ENCODE peak calls at places on chromosome 20, in ten cellular contexts. U is EL, X is glomerular endothelial cell, W is pancreas, Z is PC-3, M is Kasumi-1, O is left colon, L is SJSA1, F is fibroblast of gingiva, C is cardiac fibroblast. V is an unnamed sample.

GRCh38 chr20:6053776-6054688 is at the start of gene LRRN4:
- DNase-seq in C (peak; percentile 37), X (no peak), L (no peak), F (no peak), U (peak; percentile 56), Z (peak; percentile 96), O (no peak), W (no peak), M (no peak), V (no peak)

GRCh38 chr20:15942130-15942529 is 631.1 kb downstream of the KIF16B start:
- DNase-seq in C (no peak), W (no peak), F (peak; percentile 13), O (no peak), Z (peak; percentile 97), U (peak; percentile 32), M (no peak), L (no peak), X (no peak), V (no peak)

GRCh38 chr20:16821211-16822089 is 73.3 kb downstream of the OTOR start:
- DNase-seq in Z (peak; percentile 69), C (peak; percentile 48), X (no peak), F (peak; percentile 3), M (peak; percentile 61), W (no peak), O (no peak), U (peak; percentile 48), L (no peak), V (peak; percentile 30)

GRCh38 chr20:38875170-38875993 is 50.8 kb upstream of the FAM83D start:
- DNase-seq in O (peak; percentile 56), X (peak; percentile 57), W (no peak), U (no peak), L (no peak), C (no peak), F (no peak), M (peak; percentile 32), Z (no peak), V (peak; percentile 81)

GRCh38 chr20:22350624-22351023 is 233.7 kb downstream of the FOXA2 start:
- DNase-seq in F (no peak), X (no peak), U (no peak), C (no peak), Z (no peak), L (no peak), W (no peak), M (no peak), O (no peak), V (no peak)

GRCh38 chr20:58071500-58071804 is 157.0 kb downstream of the ANKRD60 start:
- DNase-seq in Z (no peak), F (no peak), W (no peak), C (no peak), U (no peak), L (no peak), X (no peak), M (no peak), O (no peak), V (no peak)

GRCh38 chr20:59777814-59778575 is 155.4 kb downstream of the SYCP2 start:
- DNase-seq in Z (no peak), M (no peak), X (no peak), F (no peak), C (no peak), W (no peak), U (no peak), O (no peak), L (no peak), V (no peak)

GRCh38 chr20:51542033-51542893 is at the start of gene NFATC2:
- DNase-seq in X (no peak), M (peak; percentile 44), W (peak; percentile 69), O (peak; percentile 52), Z (peak; percentile 69), U (no peak), C (no peak), F (no peak), L (no peak), V (peak; percentile 94)

GRCh38 chr20:57211949-57212889 is 54.2 kb downstream of the BMP7 start:
- DNase-seq in W (peak; percentile 83), O (peak; percentile 62), F (peak; percentile 47), M (no peak), C (peak; percentile 43), Z (peak; percentile 93), U (peak; percentile 90), X (no peak), L (peak; percentile 85), V (no peak)

GRCh38 chr20:44858959-44859358 is 26.5 kb upstream of the YWHAB start:
- DNase-seq in L (no peak), Z (no peak), U (no peak), F (no peak), W (no peak), M (no peak), C (peak; percentile 9), X (no peak), O (peak; percentile 54), V (no peak)

GRCh38 chr20:31788578-31788977 is 30.6 kb upstream of the MYLK2 start:
- DNase-seq in L (no peak), Z (no peak), O (no peak), U (peak; percentile 72), W (no peak), F (peak; percentile 49), M (no peak), X (no peak), C (peak; percentile 62), V (no peak)

GRCh38 chr20:37430778-37431460 is 85.0 kb downstream of the SRC start:
- DNase-seq in L (no peak), U (no peak), Z (no peak), M (no peak), O (no peak), C (no peak), W (no peak), F (no peak), X (no peak), V (no peak)

GRCh38 chr20:52305029-52305645 is 113.6 kb upstream of the ZFP64 start:
- DNase-seq in O (no peak), L (no peak), C (no peak), U (peak; percentile 4), W (no peak), F (no peak), X (no peak), Z (peak; percentile 24), M (no peak), V (no peak)

GRCh38 chr20:40607927-40608326 is 81.1 kb downstream of the MAFB start:
- DNase-seq in C (no peak), Z (no peak), X (no peak), L (no peak), M (no peak), U (no peak), F (no peak), W (no peak), O (no peak), V (no peak)

GRCh38 chr20:51393566-51393965 is 149.0 kb downstream of the NFATC2 start:
- DNase-seq in U (no peak), Z (no peak), X (peak; percentile 50), W (no peak), F (no peak), M (no peak), C (no peak), O (no peak), L (no peak), V (no peak)

GRCh38 chr20:50737352-50737751 is 6.0 kb downstream of the PARD6B start:
- DNase-seq in W (no peak), X (no peak), O (no peak), Z (no peak), C (no peak), U (no peak), M (no peak), L (no peak), F (no peak), V (no peak)

GRCh38 chr20:38157635-38158495 is 7.2 kb downstream of the TGM2 start:
- DNase-seq in M (no peak), Z (no peak), X (no peak), L (no peak), C (peak; percentile 26), W (no peak), O (no peak), F (no peak), U (no peak), V (no peak)

GRCh38 chr20:60345106-60345505 is 386.9 kb downstream of the CDH26 start:
- DNase-seq in C (no peak), L (no peak), M (no peak), U (no peak), Z (no peak), F (no peak), W (no peak), O (no peak), X (no peak), V (no peak)

GRCh38 chr20:10863337-10864060 is 189.7 kb upstream of the JAG1 start:
- DNase-seq in O (no peak), L (peak; percentile 90), Z (peak; percentile 95), X (peak; percentile 77), W (no peak), F (peak; percentile 83), U (peak; percentile 86), M (no peak), C (peak; percentile 93), V (no peak)

GRCh38 chr20:2610941-2611720 is 41.3 kb upstream of the NOP56 start:
- DNase-seq in F (no peak), X (no peak), Z (peak; percentile 45), W (no peak), U (no peak), C (no peak), O (no peak), M (no peak), L (no peak), V (no peak)

GRCh38 chr20:2914160-2914559 is 40.9 kb downstream of the PTPRA start:
- DNase-seq in F (no peak), X (no peak), U (no peak), C (peak; percentile 20), M (peak; percentile 65), O (no peak), L (no peak), Z (peak; percentile 50), W (no peak), V (no peak)

GRCh38 chr20:52083627-52084232 is 107.8 kb downstream of the ZFP64 start:
- DNase-seq in U (peak; percentile 62), Z (peak; percentile 92), M (peak; percentile 53), O (no peak), F (peak; percentile 62), W (no peak), L (peak; percentile 54), C (peak; percentile 79), X (peak; percentile 37), V (peak; percentile 17)

GRCh38 chr20:14208956-14209355 is 128.5 kb downstream of the FLRT3 start:
- DNase-seq in Z (no peak), F (no peak), U (no peak), O (no peak), M (no peak), X (no peak), L (no peak), W (no peak), C (no peak), V (no peak)

V was measured in germinal center.